ENCODE peak calls at places on chromosomes 1 and 21, in eight cellular contexts. W is neural crest cell, B is right lobe of liver, M is GM20000, A is HFF-Myc, D is astrocyte of the spinal cord, C is cardiac fibroblast, Q is dorsolateral prefrontal cortex. P is an unnamed sample.

GRCh38 chr21:45548711-45549491 is 6.7 kb upstream of the SLC19A1 start:
- DNase-seq in C (no peak), M (no peak), B (peak; percentile 36), Q (no peak), D (no peak), A (no peak), W (no peak), P (no peak)

GRCh38 chr1:116886532-116886931 is 23.2 kb upstream of the PTGFRN start:
- DNase-seq in W (no peak), B (no peak), A (no peak), M (no peak), C (peak; percentile 50), Q (no peak), D (peak; percentile 71), P (no peak)

GRCh38 chr1:159949891-159950480 is 4.1 kb downstream of the SLAMF9 start:
- DNase-seq in W (no peak), B (peak; percentile 36), Q (no peak), D (no peak), A (no peak), M (no peak), C (no peak), P (no peak)

GRCh38 chr1:111399792-111400610 is 27.5 kb downstream of the OVGP1 start:
- DNase-seq in B (peak; percentile 58), Q (peak; percentile 12), A (no peak), M (peak; percentile 45), W (peak; percentile 66), D (peak; percentile 47), C (peak; percentile 63), P (no peak)

GRCh38 chr1:181676269-181676668 is 193.0 kb downstream of the CACNA1E start:
- DNase-seq in D (peak; percentile 8), A (no peak), C (no peak), M (peak; percentile 66), W (peak; percentile 33), B (peak; percentile 52), Q (peak; percentile 44), P (no peak)

GRCh38 chr1:203359010-203359571 is 8.2 kb upstream of the FMOD start:
- DNase-seq in A (no peak), W (no peak), Q (no peak), M (no peak), C (peak; percentile 85), D (no peak), B (no peak), P (no peak)

GRCh38 chr1:227894306-227894721 is 53.4 kb downstream of the WNT9A start:
- DNase-seq in M (no peak), W (no peak), C (no peak), D (no peak), Q (peak; percentile 2), A (no peak), B (peak; percentile 34), P (no peak)

GRCh38 chr1:219781491-219781890 is 146.9 kb downstream of the SLC30A10 start:
- DNase-seq in A (no peak), B (no peak), Q (no peak), W (no peak), M (no peak), C (no peak), D (no peak), P (no peak)

GRCh38 chr1:109668123-109668800 is 405 bp downstream of the GSTM2 start:
- DNase-seq in A (no peak), C (no peak), Q (no peak), D (no peak), B (no peak), W (no peak), M (no peak), P (no peak)

GRCh38 chr1:47940779-47941178 is 56.4 kb downstream of the TRABD2B start:
- DNase-seq in A (no peak), W (no peak), Q (no peak), M (no peak), B (no peak), C (peak; percentile 45), D (no peak), P (no peak)

GRCh38 chr1:5830771-5831599 is 161.2 kb downstream of the NPHP4 start:
- DNase-seq in D (no peak), W (peak; percentile 25), M (peak; percentile 61), C (no peak), A (no peak), Q (peak; percentile 28), B (no peak), P (no peak)

GRCh38 chr1:32128479-32128878 is 20.6 kb downstream of the KPNA6 start:
- DNase-seq in D (no peak), Q (no peak), M (no peak), B (no peak), A (no peak), C (no peak), W (no peak), P (no peak)

GRCh38 chr21:42463861-42464515 is 32.0 kb downstream of the RSPH1 start:
- DNase-seq in B (peak; percentile 56), M (no peak), A (no peak), W (no peak), Q (peak; percentile 24), C (peak; percentile 51), D (peak; percentile 42), P (peak; percentile 46)

GRCh38 chr1:4118746-4119515 is 218.9 kb upstream of the C1orf174 start:
- DNase-seq in C (no peak), Q (no peak), B (no peak), M (no peak), D (no peak), W (no peak), A (no peak), P (no peak)

GRCh38 chr1:98468111-98468717 is 193.3 kb upstream of the SNX7 start:
- DNase-seq in A (peak; percentile 43), C (peak; percentile 82), Q (no peak), D (peak; percentile 83), B (no peak), W (no peak), M (peak; percentile 3), P (no peak)

GRCh38 chr1:12150456-12151200 is 16.2 kb upstream of the TNFRSF1B start:
- DNase-seq in B (no peak), A (no peak), C (no peak), M (no peak), W (no peak), D (no peak), Q (no peak), P (peak; percentile 70)

GRCh38 chr1:153945131-153945794 is 1.3 kb downstream of the DENND4B start:
- DNase-seq in M (peak; percentile 88), Q (no peak), A (no peak), D (peak; percentile 41), W (no peak), B (no peak), C (peak; percentile 69), P (peak; percentile 69)

GRCh38 chr1:116855788-116856187 is 53.9 kb upstream of the PTGFRN start:
- DNase-seq in M (no peak), B (no peak), W (no peak), D (peak; percentile 86), A (peak; percentile 88), Q (no peak), C (peak; percentile 71), P (no peak)

DNA sequence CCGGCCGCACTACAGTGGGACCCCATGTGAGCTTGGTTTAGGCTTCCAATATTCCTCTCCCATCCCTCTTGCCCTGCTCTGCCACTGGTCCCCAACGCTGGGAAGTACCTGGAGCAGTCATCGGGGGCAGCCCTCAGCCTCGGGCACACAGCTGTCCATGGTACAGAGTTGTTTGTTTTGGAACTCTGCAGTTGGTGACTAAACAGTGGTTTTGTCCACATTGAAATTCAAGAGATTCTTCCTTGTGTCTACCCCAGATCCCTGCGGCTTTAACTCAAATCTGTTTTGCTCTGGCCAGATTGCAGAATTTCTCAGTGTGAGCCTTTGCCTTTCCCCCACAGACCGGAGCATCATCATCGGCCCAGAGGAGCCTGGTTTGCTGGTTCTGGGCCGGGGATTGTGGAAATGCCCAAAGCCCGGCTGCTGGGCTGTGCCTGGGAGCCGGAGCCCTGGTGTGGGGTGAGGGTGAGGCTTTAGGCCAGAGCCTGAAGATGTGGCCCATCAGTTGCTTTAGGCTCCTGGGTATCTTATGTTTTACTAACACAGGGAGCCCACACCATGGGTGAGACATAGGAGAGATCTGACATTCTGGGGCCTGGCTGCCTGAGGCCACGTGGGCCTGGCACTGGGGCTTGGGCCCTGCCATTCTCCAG is 93.2 kb downstream of the ARHGEF10L start:
- DNase-seq in M (no peak), B (no peak), A (no peak), W (no peak), Q (no peak), D (peak; percentile 76), C (peak; percentile 28), P (no peak)
- TF ChIP-seq CTCF in M (no peak), B (no peak), A (no peak), W (no peak), Q (no peak), D (no peak), C (no peak), P (no peak)

GRCh38 chr1:38615680-38616079 is 243.9 kb downstream of the RRAGC start:
- DNase-seq in D (no peak), W (no peak), M (no peak), B (no peak), A (no peak), C (no peak), Q (no peak), P (no peak)
- TF ChIP-seq CTCF in D (peak; percentile 4), W (peak; percentile 39), M (no peak), B (no peak), A (no peak), C (no peak), Q (no peak), P (no peak)

DNA sequence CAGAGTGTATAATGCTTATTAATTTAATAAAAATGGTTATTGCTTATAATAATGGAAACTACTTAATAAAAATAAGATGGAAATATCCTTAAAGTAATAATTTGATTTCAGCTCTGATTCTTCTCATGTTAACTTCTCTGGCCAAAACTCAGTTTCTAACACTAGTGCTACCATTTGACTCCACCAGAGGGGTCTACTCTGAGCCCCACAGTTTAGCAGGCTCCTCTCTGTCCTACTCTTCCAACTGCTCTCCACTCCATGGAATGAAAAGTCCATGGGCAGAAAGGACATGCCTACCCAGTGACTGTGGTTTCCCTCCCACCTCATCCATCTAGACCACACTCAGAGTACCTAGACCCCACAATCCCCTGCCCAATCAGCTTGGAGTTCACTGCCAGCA is 489.1 kb upstream of the CAMK1G start:
- DNase-seq in D (no peak), W (no peak), B (no peak), C (no peak), M (no peak), A (no peak), Q (no peak), P (no peak)
- TF ChIP-seq CTCF in D (no peak), W (peak; percentile 26), B (no peak), C (no peak), M (no peak), A (no peak), Q (no peak), P (no peak)

DNA sequence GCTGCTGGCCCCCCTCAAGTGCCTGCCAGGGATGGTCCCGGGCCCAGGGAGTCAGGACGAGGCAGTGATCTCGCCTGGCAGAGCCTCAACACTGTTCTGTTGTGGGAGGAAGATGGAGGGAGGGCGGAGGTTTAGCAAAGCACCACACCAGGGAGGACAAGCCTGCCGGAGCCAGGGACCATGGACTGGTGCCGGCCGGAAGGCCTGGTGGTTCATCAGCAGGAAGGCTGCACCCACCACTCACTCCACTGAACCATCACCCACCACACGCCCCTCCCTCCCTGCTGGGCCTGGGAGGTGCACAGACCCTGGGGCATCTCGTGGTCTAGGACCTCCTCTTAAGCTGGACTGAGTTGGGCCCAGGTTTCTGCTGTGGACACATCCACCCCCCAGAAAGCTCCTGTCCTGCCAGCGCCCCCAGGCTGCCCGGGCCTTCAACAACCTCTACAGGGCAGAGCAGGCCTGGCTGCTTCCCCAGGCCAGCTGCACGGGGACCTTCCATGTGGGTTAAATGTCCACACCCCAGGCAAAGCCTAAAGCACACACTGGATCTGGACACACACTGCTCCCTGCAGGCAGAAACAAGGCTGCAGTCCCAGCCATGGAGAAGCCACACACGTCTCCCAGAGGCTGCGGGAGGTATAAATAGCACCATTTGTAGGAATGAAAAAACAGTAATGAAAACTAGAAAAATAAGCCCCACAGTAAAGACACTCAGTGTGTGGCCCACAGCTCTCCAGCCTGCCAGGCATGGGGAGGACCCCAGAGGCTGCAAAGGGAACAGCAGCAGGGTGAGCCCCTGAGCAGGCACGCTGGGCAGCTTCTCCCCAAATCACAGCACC is 10.4 kb upstream of the TMEM240 start:
- DNase-seq in M (no peak), Q (no peak), B (no peak), D (peak; percentile 63), C (peak; percentile 56), A (no peak), W (no peak), P (no peak)
- TF ChIP-seq CTCF in M (no peak), Q (peak; percentile 29), B (peak; percentile 27), D (peak; percentile 65), C (peak; percentile 49), A (peak; percentile 40), W (peak; percentile 46), P (peak; percentile 3)